ENCODE peak calls at places on chromosomes 5 and 9, in six cellular contexts. O, W, D, U, K and B are unnamed samples.

GRCh38 chr5:170270670-170271069 is 26.9 kb downstream of the LCP2 start:
- DNase-seq in K (no peak), O (no peak), U (no peak), D (no peak), W (no peak), B (no peak)

GRCh38 chr5:135141303-135142268 is 107.6 kb upstream of the PITX1 start:
- DNase-seq in U (no peak), O (no peak), W (no peak), K (peak), D (no peak), B (peak)

GRCh38 chr9:133406039-133406438 is 11.8 kb downstream of the REXO4 start:
- DNase-seq in O (no peak), U (no peak), D (no peak), K (no peak), W (no peak), B (no peak)

GRCh38 chr5:181024245-181025029 is 15.6 kb upstream of the BTNL9 start:
- DNase-seq in U (no peak), O (no peak), W (no peak), D (no peak), K (no peak), B (no peak)

GRCh38 chr9:110443146-110443877 is 105.6 kb upstream of the TXNDC8 start:
- DNase-seq in O (no peak), D (no peak), U (no peak), K (peak), W (no peak), B (no peak)

GRCh38 chr5:123014689-123015088 is 21.8 kb downstream of the PPIC start:
- DNase-seq in O (no peak), K (no peak), D (no peak), W (no peak), U (no peak), B (no peak)

GRCh38 chr5:37575541-37576489 is 196.7 kb downstream of the WDR70 start:
- DNase-seq in D (no peak), O (no peak), U (no peak), K (no peak), W (no peak), B (no peak)

GRCh38 chr9:72354704-72355103 is 10.3 kb downstream of the ZFAND5 start:
- DNase-seq in K (no peak), U (no peak), D (no peak), W (no peak), O (no peak), B (no peak)

GRCh38 chr9:71604197-71605063 is 163.9 kb downstream of the CEMIP2 start:
- DNase-seq in O (peak), D (no peak), K (peak), U (peak), W (peak), B (peak)

GRCh38 chr9:28073278-28073677 is 500.0 kb upstream of the C9orf72 start:
- DNase-seq in D (no peak), O (peak), W (no peak), K (peak), U (peak), B (peak)

GRCh38 chr9:4220361-4220760 is 79.5 kb downstream of the GLIS3 start:
- DNase-seq in O (no peak), U (no peak), D (no peak), K (no peak), W (no peak), B (no peak)

GRCh38 chr5:32760091-32760509 is 49.0 kb downstream of the NPR3 start:
- DNase-seq in O (no peak), U (no peak), W (no peak), D (no peak), K (peak), B (no peak)

GRCh38 chr9:72945391-72945790 is 7.5 kb downstream of the ALDH1A1 start:
- DNase-seq in K (no peak), U (no peak), D (no peak), W (no peak), O (no peak), B (no peak)

GRCh38 chr9:129836342-129837007 is 1.2 kb downstream of the USP20 start:
- DNase-seq in D (no peak), O (no peak), K (no peak), U (no peak), W (no peak), B (no peak)

GRCh38 chr9:129392093-129392541 is 214.1 kb upstream of the IER5L start:
- DNase-seq in D (no peak), K (no peak), O (no peak), W (no peak), U (no peak), B (no peak)

GRCh38 chr9:15231788-15232635 is 75.0 kb downstream of the TTC39B start:
- DNase-seq in U (peak), O (peak), D (no peak), W (no peak), K (no peak), B (no peak)

GRCh38 chr5:10866913-10867312 is 105.9 kb upstream of the DAP start:
- DNase-seq in W (no peak), K (peak), O (no peak), D (no peak), U (no peak), B (no peak)

GRCh38 chr9:125990793-125991220 is 243.6 kb downstream of the PBX3 start:
- DNase-seq in K (no peak), D (no peak), U (no peak), W (peak), O (no peak), B (no peak)

GRCh38 chr5:140631063-140631462 is 1.9 kb downstream of the CD14 start:
- DNase-seq in K (no peak), O (no peak), W (no peak), D (no peak), U (no peak), B (no peak)

GRCh38 chr5:92652735-92653134 is 928.3 kb downstream of the NR2F1-AS1 start:
- DNase-seq in O (no peak), D (no peak), K (peak), U (no peak), W (no peak), B (no peak)

GRCh38 chr9:19757745-19758144 is 31.1 kb downstream of the SLC24A2 start:
- DNase-seq in D (no peak), O (no peak), U (no peak), K (no peak), W (no peak), B (no peak)

GRCh38 chr5:88172847-88173758 is 95.5 kb downstream of the TMEM161B start:
- DNase-seq in W (no peak), U (no peak), O (no peak), K (peak), D (no peak), B (no peak)

GRCh38 chr5:35777358-35778087 is 79.2 kb upstream of the IL7R start:
- DNase-seq in U (peak), K (peak), O (peak), D (no peak), W (peak), B (peak)

GRCh38 chr5:17061973-17062470 is 125.9 kb upstream of the MYO10 start:
- DNase-seq in U (peak), K (no peak), O (no peak), W (no peak), D (no peak), B (no peak)

GRCh38 chr9:134777153-134777552 is 103.5 kb upstream of the FCN2 start:
- DNase-seq in K (no peak), U (no peak), D (no peak), W (no peak), O (no peak), B (no peak)

GRCh38 chr9:82302968-82303655 is 314.5 kb downstream of the SPATA31D1 start:
- DNase-seq in D (no peak), U (no peak), W (no peak), K (no peak), O (no peak), B (no peak)

GRCh38 chr9:72633966-72634365 is 112.6 kb downstream of the TMC1 start:
- DNase-seq in O (no peak), K (peak), W (no peak), U (no peak), D (peak), B (no peak)

DNA sequence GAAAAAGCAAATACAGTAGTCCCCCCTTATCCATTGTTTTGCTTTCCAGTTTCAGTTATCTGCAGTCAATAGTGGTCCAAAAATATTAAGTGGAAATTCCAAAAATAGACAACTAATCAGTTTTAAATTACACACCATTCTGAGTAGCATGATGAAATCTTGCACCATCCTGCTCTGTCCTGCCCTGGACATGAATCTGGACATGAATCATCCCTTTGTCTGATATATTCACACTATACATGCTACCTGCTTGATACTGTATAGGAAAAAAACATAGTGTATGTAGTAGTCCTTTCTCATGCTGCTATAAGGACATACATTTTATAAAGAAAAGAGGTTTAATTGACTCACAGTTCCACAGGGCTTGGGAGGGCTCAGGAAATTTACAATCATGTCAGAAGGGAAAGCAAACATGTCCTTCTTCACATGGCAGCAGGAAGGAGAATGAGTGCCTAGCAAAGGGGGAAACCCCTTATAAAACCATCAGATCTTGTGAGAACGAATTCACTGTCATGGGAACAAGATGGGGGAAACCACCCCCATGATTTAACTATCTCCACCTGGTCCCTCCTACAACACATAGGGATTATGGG is 154.0 kb downstream of the ARRDC3 start:
- DNase-seq in U (no peak), W (no peak), D (no peak), K (peak), O (no peak), B (no peak)
- H3K27ac ChIP-seq in U (no peak), W (no peak), D (no peak), K (no peak), O (no peak), B (no peak)

DNA sequence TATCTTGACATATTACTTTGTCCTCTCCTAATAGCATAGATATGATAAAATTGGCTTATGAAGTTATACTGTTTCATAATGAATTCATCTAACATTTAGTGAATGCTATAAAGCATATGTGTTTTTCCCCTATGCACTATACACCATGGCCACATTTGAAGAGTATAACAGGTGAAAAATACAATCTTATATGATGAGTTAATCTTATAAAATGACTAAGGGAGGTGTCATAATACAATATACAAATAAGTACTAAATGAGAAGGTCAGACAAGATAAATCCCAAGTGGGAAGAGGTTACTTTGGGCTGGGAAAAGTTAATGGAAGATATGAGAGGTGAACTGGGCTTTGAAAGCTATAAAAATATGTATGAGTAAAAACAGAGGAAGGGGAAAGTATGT is 174.4 kb downstream of the PCSK1 start:
- DNase-seq in U (no peak), D (no peak), O (no peak), K (no peak), W (no peak), B (no peak)
- H3K27ac ChIP-seq in U (no peak), D (peak), O (no peak), K (peak), W (no peak), B (no peak)

GRCh38 chr9:2816476-2817141 is 27.3 kb downstream of the PUM3 start:
- DNase-seq in K (peak), W (no peak), U (peak), O (no peak), D (no peak), B (no peak)

GRCh38 chr9:2819165-2819564 is 24.7 kb downstream of the PUM3 start:
- DNase-seq in D (no peak), W (no peak), U (no peak), K (no peak), O (no peak), B (no peak)

GRCh38 chr9:2818486-2819121 is 25.3 kb downstream of the PUM3 start:
- DNase-seq in K (no peak), W (no peak), U (no peak), D (no peak), O (no peak), B (no peak)

GRCh38 chr9:2815661-2816060 is 28.2 kb downstream of the PUM3 start:
- DNase-seq in W (no peak), O (no peak), D (no peak), U (no peak), K (peak), B (no peak)

GRCh38 chr9:2817987-2818386 is 25.9 kb downstream of the PUM3 start:
- DNase-seq in K (peak), O (no peak), D (no peak), U (no peak), W (no peak), B (no peak)
- H3K27ac ChIP-seq in K (peak), O (no peak), D (no peak), U (peak), W (peak), B (no peak)

GRCh38 chr9:8859416-8859815 is 1059.8 kb upstream of the DMAC1 start:
- DNase-seq in O (no peak), K (no peak), U (no peak), W (no peak), D (no peak), B (no peak)
- H3K27ac ChIP-seq in O (no peak), K (no peak), U (no peak), W (no peak), D (peak), B (no peak)

GRCh38 chr9:136119259-136120118 is 814 bp upstream of the TMEM250 start:
- DNase-seq in D (no peak), W (no peak), K (peak), U (peak), O (no peak), B (no peak)
- H3K27ac ChIP-seq in D (peak), W (peak), K (peak), U (peak), O (no peak), B (peak)

GRCh38 chr9:114624656-114625055 is 13.6 kb downstream of the TMEM268 start:
- DNase-seq in K (no peak), O (no peak), D (no peak), U (no peak), W (no peak), B (no peak)

GRCh38 chr9:114619205-114619758 is 8.2 kb downstream of the TMEM268 start:
- DNase-seq in D (no peak), K (no peak), U (peak), W (peak), O (no peak), B (peak)

GRCh38 chr9:114621975-114622609 is 11.0 kb downstream of the TMEM268 start:
- DNase-seq in K (peak), D (no peak), U (peak), W (no peak), O (no peak), B (no peak)

GRCh38 chr9:114616684-114617520 is 5.8 kb downstream of the TMEM268 start:
- DNase-seq in U (peak), W (peak), O (no peak), D (no peak), K (no peak), B (peak)

GRCh38 chr9:114621561-114621960 is 10.5 kb downstream of the TMEM268 start:
- DNase-seq in U (no peak), W (no peak), O (no peak), K (no peak), D (no peak), B (no peak)
- H3K27ac ChIP-seq in U (peak), W (peak), O (no peak), K (no peak), D (no peak), B (no peak)

GRCh38 chr5:176772271-176773210 is 37.8 kb upstream of the UNC5A start:
- DNase-seq in D (no peak), K (no peak), W (no peak), O (no peak), U (no peak), B (no peak)

GRCh38 chr5:176769911-176770310 is 40.4 kb upstream of the UNC5A start:
- DNase-seq in K (no peak), U (no peak), D (no peak), W (no peak), O (no peak), B (no peak)

GRCh38 chr5:176773408-176774035 is 36.8 kb upstream of the UNC5A start:
- DNase-seq in D (no peak), U (no peak), O (no peak), W (no peak), K (no peak), B (no peak)

GRCh38 chr5:176770431-176770830 is 39.9 kb upstream of the UNC5A start:
- DNase-seq in O (no peak), W (no peak), U (no peak), K (no peak), D (no peak), B (no peak)

GRCh38 chr5:176771102-176771845 is 39.1 kb upstream of the UNC5A start:
- DNase-seq in W (no peak), K (no peak), D (no peak), U (no peak), O (no peak), B (no peak)
- H3K27ac ChIP-seq in W (no peak), K (no peak), D (no peak), U (no peak), O (no peak), B (no peak)

DNA sequence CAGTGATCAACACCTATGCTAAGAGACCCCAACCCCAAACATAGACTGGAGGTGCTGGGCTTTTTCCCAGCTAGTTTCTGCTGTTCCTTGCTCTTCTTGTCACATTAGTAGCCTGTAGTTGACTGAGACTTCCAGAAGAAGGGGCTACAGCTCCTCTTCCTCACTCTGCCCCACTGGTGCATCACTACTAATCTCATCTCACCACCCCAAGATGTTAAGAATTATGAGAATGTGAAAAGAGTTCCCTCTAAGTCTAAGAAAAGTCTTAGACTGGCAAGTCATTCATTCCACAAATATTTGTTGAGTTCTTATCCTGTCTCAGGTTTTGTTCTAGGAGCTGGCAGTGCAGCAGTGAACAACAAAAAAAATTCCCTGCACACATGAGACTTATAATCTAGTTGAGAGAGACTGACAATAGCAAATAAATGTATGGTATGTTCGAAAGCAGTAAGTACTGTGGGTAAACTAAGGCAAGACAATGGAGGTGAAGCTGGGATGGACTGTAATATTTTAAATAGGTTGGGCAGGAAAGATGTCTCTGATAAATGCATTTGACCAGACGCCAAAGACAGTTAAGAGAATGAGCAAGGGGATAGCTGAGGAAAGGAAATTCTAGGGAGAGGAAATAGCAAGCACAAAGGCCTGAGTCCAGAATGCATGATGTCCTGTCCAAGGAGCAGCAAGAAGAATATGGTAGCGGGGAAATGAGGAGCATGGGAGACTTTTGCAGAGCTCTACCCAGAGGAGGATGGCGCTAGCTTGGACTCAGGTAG is 92.3 kb downstream of the PTCD2 start:
- DNase-seq in U (no peak), W (no peak), K (peak), O (no peak), D (no peak), B (no peak)
- H3K27ac ChIP-seq in U (no peak), W (no peak), K (no peak), O (no peak), D (no peak), B (no peak)

GRCh38 chr9:89153618-89154017 is 25.0 kb downstream of the SHC3 start:
- DNase-seq in U (no peak), O (no peak), K (peak), D (no peak), W (no peak), B (no peak)
- H3K27ac ChIP-seq in U (no peak), O (no peak), K (peak), D (no peak), W (no peak), B (no peak)

GRCh38 chr9:122332643-122333042 is 38.2 kb upstream of the PTGS1 start:
- DNase-seq in O (no peak), D (no peak), W (no peak), K (no peak), U (no peak), B (no peak)

GRCh38 chr9:122331523-122331927 is 39.3 kb upstream of the PTGS1 start:
- DNase-seq in U (no peak), W (no peak), K (no peak), O (no peak), D (no peak), B (no peak)

GRCh38 chr9:122333169-122333808 is 37.5 kb upstream of the PTGS1 start:
- DNase-seq in U (no peak), D (no peak), O (no peak), K (no peak), W (no peak), B (no peak)

GRCh38 chr9:122329592-122329991 is 41.2 kb upstream of the PTGS1 start:
- DNase-seq in D (no peak), U (no peak), O (no peak), W (no peak), K (no peak), B (no peak)

GRCh38 chr9:122332083-122332482 is 38.7 kb upstream of the PTGS1 start:
- DNase-seq in W (no peak), K (no peak), D (no peak), U (peak), O (no peak), B (no peak)
- H3K27ac ChIP-seq in W (peak), K (no peak), D (no peak), U (peak), O (no peak), B (no peak)